ENCODE peak calls at places on chromosomes 5 and 9, in four cellular contexts. Q, C, L and W are unnamed samples. For H3K4me1, the result is how much of the 10 kb centered on the place peaks cover.

GRCh38 chr9:114288233-114289051 is 34.5 kb upstream of the ORM1 start:
- DNase-seq in Q (no peak), C (no peak), L (no peak), W (no peak)

GRCh38 chr5:166164211-166164610 is 2127.2 kb upstream of the WWC1 start:
- DNase-seq in L (no peak), C (no peak), Q (no peak), W (no peak)

GRCh38 chr9:105331160-105331559 is 86.7 kb downstream of the SLC44A1 start:
- DNase-seq in L (no peak), Q (no peak), C (no peak), W (no peak)

GRCh38 chr5:127754727-127755126 is 51.5 kb downstream of the CCDC192 start:
- DNase-seq in L (no peak), Q (no peak), C (no peak), W (no peak)

GRCh38 chr9:133916159-133916541 is 76.0 kb downstream of the VAV2 start:
- DNase-seq in Q (no peak), C (no peak), L (no peak), W (no peak)

GRCh38 chr9:33175633-33176325 is 8.6 kb upstream of the B4GALT1 start:
- DNase-seq in C (no peak), Q (no peak), L (no peak), W (no peak)

GRCh38 chr5:53378590-53379247 is 101.7 kb upstream of the FST start:
- DNase-seq in Q (no peak), C (no peak), L (no peak), W (no peak)

GRCh38 chr9:26856413-26857032 is 36.1 kb downstream of the CAAP1 start:
- DNase-seq in C (peak), Q (peak), L (peak), W (peak)

DNA sequence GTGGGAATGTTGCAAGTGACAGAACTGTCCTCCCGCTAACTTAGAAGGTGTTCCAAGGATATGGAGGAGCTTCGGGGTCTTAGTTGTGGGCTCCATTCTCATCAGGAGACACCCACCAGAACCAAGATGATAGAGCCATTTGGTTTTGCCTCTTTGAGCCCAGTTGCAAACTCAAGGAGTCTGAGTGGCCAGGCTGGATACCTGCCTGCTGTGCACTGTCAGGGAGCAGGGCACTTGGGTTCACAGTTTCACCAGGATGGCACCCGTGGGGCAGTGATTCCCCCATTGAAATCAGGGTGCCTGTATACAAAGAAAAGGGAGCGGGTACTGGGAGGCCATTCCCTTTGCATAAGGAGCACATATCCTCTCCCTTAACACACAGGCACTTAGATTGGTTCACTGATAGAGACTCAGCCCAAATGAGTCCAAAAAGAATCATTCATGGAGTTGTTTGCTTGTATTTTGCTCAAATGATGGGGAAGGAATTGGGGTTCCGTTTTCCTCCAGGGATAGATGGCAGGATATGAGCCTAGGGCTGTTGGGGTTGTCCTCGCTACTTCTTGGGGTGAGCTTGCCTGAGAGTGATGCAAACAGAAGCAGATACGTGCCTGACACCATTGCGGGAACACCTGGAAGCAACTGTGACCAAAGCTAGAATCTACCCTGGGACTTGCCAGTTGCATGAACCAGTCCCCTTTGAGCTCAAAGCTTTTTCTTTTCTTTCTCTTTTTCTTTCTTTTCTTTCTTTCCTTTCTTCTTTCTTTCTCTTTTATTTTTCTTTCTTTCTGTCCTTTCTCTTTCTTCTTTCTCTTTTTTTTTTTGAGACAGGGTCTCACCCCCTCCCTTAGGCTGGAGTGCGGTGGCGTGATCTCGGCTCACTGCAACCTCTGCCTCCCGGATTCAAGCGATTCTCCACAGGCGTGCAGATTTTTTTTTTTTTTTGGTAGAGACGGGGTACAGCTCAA is 1.3 kb upstream of the PRR7 start:
- DNase-seq in Q (no peak), C (no peak), L (no peak), W (no peak)
- TF ChIP-seq TCF7L2 in Q (no peak), C (no peak), L (no peak), W (no peak)

DNA sequence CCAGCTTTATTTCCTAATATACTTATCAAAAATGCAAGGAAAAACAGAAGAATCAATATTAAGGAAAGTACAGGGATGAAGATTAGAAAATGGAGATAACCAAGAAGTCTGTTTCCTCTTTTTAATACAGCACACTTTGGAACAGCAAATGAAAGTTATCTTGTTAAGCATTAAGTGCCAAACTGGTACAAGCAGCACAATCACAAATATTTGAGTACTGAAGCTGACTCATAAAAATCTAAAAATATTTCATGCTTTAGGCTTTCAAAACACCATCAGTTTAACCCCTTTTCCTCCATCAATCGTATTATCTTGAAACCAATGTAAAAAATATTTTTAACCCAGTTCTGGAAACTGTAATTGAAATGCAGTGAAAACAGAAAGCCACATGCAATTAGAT is 2.7 kb downstream of the FBXW11 start:
- DNase-seq in C (no peak), L (no peak), Q (no peak), W (no peak)
- H3K4me1 ChIP-seq in C (under half), L (under half), Q (under half), W (half or more)

DNA sequence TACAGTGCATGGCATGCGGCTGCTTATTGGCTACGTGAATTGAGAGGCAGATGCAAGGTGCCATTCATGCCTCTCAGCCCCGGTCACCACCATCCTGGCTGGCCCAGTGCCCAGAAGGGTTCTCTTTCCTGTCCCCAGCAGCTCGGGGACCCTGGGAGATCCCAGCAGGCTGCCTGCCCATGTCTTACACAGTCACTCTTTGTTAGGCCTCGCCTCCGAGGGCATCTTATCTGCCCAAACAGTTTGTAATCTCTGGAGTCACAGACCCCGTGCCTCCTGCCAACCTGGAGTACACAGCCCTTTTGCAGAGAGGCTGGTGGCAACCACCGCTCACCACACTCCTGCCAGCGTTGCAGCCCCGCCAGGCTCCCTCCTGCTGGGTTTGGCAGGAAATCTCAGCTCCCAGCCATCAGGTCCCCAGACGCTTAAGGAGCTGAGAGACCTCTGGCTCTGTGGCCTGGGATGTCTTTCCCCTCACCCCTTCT is 7.0 kb upstream of the AK1 start:
- DNase-seq in C (no peak), L (no peak), Q (no peak), W (no peak)
- H3K27ac ChIP-seq in C (peak), L (no peak), Q (no peak), W (peak)

GRCh38 chr5:178221857-178222256 is 10.7 kb downstream of the PHYKPL start:
- DNase-seq in C (no peak), L (no peak), Q (no peak), W (no peak)

GRCh38 chr5:178223828-178224335 is 8.7 kb downstream of the PHYKPL start:
- DNase-seq in L (no peak), C (no peak), Q (no peak), W (no peak)

GRCh38 chr5:178222292-178222691 is 10.3 kb downstream of the PHYKPL start:
- DNase-seq in Q (no peak), L (no peak), C (no peak), W (no peak)

GRCh38 chr5:178224403-178224802 is 8.2 kb downstream of the PHYKPL start:
- DNase-seq in L (no peak), Q (no peak), C (no peak), W (no peak)

GRCh38 chr5:178223196-178223773 is 9.3 kb downstream of the PHYKPL start:
- DNase-seq in C (no peak), Q (no peak), L (no peak), W (no peak)
- TF ChIP-seq TCF7L2 in C (no peak), Q (no peak), L (no peak), W (no peak)

GRCh38 chr5:109390188-109390587 is 19.6 kb downstream of the PJA2 start:
- DNase-seq in C (no peak), L (no peak), Q (no peak), W (no peak)
- H3K4me1 ChIP-seq in C (under half), L (under half), Q (under half), W (under half)

GRCh38 chr5:113489299-113489698 is 1.0 kb upstream of the MCC start:
- DNase-seq in Q (no peak), C (peak), L (peak), W (no peak)

GRCh38 chr5:113487411-113487778 is 858 bp downstream of the MCC start:
- DNase-seq in Q (no peak), L (no peak), C (peak), W (no peak)

GRCh38 chr5:113488645-113489184 is 462 bp upstream of the MCC start:
- DNase-seq in C (peak), L (no peak), Q (no peak), W (no peak)

GRCh38 chr5:113490317-113490716 is 2.1 kb upstream of the MCC start:
- DNase-seq in Q (no peak), L (no peak), C (no peak), W (no peak)

GRCh38 chr5:113487779-113488644 is at the start of gene MCC:
- DNase-seq in Q (no peak), L (peak), C (peak), W (no peak)
- H3K27ac ChIP-seq in Q (no peak), L (no peak), C (peak), W (no peak)

DNA sequence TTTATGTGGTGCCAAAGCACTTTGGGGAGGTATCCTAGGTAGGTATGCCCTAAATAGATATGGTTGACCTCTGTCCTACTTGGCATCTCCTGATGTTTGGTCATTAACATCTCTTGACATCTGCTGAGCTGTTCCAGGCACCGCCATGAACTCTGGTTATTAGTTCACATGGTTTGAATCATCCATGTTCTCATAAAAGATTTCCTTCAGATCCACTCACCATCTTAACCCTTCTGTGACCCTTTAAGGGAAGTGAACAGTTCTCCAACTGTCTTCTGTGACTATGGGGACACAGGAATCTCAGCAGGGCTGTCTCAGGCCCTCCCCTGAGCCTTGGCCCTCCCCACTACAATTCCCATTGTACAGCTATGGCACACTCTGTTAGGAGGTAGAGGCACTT is 167.7 kb downstream of the CDH6 start:
- DNase-seq in Q (no peak), L (no peak), C (no peak), W (no peak)
- TF ChIP-seq TCF7L2 in Q (no peak), L (no peak), C (no peak), W (no peak)

GRCh38 chr9:121156263-121156731 is 45.4 kb downstream of the RAB14 start:
- DNase-seq in C (no peak), L (no peak), Q (no peak), W (no peak)

GRCh38 chr9:121157939-121158338 is 43.7 kb downstream of the RAB14 start:
- DNase-seq in L (no peak), C (no peak), Q (no peak), W (no peak)

GRCh38 chr9:121154782-121155181 is 46.9 kb downstream of the RAB14 start:
- DNase-seq in L (no peak), C (peak), Q (peak), W (no peak)

DNA sequence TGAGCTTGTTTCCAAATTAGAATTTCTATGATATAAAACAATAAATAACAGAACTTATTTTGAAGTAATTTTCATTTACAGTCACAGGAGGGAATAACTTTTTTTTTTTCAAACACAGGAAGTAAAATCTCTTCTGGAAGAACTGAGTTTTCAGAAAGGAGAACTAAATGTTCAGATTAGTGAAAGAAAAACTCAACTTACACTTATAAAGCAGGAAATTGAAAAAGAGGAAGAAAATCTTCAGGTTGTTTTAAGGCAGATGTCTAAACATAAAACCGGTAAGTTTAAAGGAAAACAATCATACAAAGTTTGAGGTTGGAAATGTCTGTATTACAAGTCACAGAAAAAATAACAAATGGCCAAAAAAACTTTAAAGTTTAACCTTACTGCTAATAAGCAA is 41.6 kb downstream of the RAB14 start:
- DNase-seq in L (no peak), Q (no peak), C (no peak), W (no peak)
- H3K4me1 ChIP-seq in L (under half), Q (under half), C (under half), W (under half)

DNA sequence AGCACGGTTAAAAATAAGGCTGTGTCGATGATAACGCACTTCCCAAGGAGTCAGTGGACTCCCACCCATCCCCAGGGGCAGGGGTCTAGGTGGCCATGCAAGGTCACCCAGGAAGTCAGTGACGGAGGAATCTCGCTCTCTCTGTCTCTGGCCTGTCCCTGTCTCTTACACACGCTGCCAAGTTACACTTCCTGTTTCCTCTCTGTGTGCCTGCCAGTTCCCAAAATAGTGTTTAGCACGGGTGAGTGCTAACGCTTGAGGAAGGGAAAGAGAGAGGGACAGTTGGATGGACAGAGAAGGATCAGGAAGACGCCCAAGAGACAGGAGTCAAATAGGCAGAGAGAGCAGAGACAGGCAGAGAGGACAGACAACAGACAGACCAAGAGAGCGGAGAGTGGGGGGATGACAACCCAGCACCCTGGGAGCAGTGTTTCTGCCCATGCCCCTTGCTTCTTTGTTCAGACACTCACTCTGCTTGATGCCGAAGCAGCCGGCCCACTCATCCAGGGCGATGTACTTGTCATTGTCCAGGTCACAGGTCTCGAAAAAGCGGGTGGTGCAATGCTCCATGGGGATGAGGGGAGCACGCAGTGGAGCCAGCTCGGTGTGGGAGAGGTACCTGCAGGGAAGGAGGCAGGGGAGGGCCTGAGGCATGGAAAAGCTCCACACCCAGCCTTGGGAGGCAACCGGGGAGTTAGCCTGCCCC is 22.9 kb downstream of the SPARC start:
- DNase-seq in C (no peak), Q (no peak), L (no peak), W (no peak)
- H3K27ac ChIP-seq in C (no peak), Q (no peak), L (no peak), W (peak)